ENCODE peak calls at places on chromosomes 16 and 17, in nine cellular contexts. O is stimulated activated CD4-positive, alpha-beta T cell treated with anti-CD3 and anti-CD28 coated beads, Interleukin-12 subunit alpha, Interleukin-12 subunit beta, amount 100 ng/mL, for 4 hours; Z is activated naive CD8-positive, alpha-beta T cell treated with anti-CD3 and anti-CD28 coated beads, Interleukin-2, amount 50 U/mL, for 24 hours; Q is substantia nigra; W is ELF-1; F is left lobe of liver; C is tibial artery; R is stromal cell of bone marrow; I is cardiac muscle cell. M is an unnamed sample.

GRCh38 chr16:55264949-55265348 is 59.1 kb upstream of the IRX6 start:
- DNase-seq in O (no peak), Z (no peak), Q (no peak), W (no peak), F (no peak), C (no peak), R (peak), I (no peak), M (no peak)

GRCh38 chr16:8763899-8764298 is 33.5 kb downstream of the TMEM186 start:
- DNase-seq in O (no peak), Z (no peak), Q (no peak), W (peak), F (no peak), C (no peak), R (no peak), I (no peak), M (no peak)

GRCh38 chr17:31677036-31677435 is 182.0 kb downstream of the COPRS start:
- DNase-seq in O (no peak), Z (no peak), Q (no peak), W (no peak), F (peak), C (no peak), R (no peak), I (no peak), M (no peak)

GRCh38 chr17:74917430-74917829 is 5.6 kb downstream of the USH1G start:
- DNase-seq in O (no peak), Z (no peak), Q (no peak), W (no peak), F (no peak), C (no peak), R (no peak), I (no peak), M (no peak)

GRCh38 chr17:47649972-47650524 is 329 bp downstream of the KPNB1 start:
- DNase-seq in O (no peak), Z (no peak), Q (peak), W (no peak), F (peak), C (no peak), R (no peak), I (no peak), M (no peak)

GRCh38 chr17:19260958-19261357 is 23.8 kb downstream of the EPN2 start:
- DNase-seq in O (no peak), Z (no peak), Q (no peak), W (no peak), F (no peak), C (no peak), R (no peak), I (no peak), M (no peak)

GRCh38 chr17:73496232-73496631 is 148.0 kb downstream of the SDK2 start:
- DNase-seq in O (no peak), Z (no peak), Q (no peak), W (no peak), F (no peak), C (no peak), R (no peak), I (no peak), M (no peak)

GRCh38 chr16:67504190-67505021 is 21.1 kb upstream of the AGRP start:
- DNase-seq in O (no peak), Z (peak), Q (no peak), W (no peak), F (no peak), C (peak), R (no peak), I (no peak), M (no peak)

GRCh38 chr16:88595101-88595500 is 24.9 kb downstream of the ZC3H18 start:
- DNase-seq in O (no peak), Z (no peak), Q (no peak), W (no peak), F (no peak), C (no peak), R (no peak), I (no peak), M (no peak)

GRCh38 chr17:78993241-78993956 is 13.7 kb upstream of the LGALS3BP start:
- DNase-seq in O (peak), Z (peak), Q (no peak), W (peak), F (peak), C (peak), R (no peak), I (peak), M (no peak)

GRCh38 chr16:81073560-81074330 is 3.3 kb downstream of the C16orf46 start:
- DNase-seq in O (no peak), Z (no peak), Q (no peak), W (peak), F (no peak), C (no peak), R (no peak), I (no peak), M (no peak)

GRCh38 chr17:50181601-50182345 is 16.0 kb downstream of the SGCA start:
- DNase-seq in O (no peak), Z (no peak), Q (no peak), W (no peak), F (no peak), C (no peak), R (no peak), I (peak), M (no peak)

M was measured in GM04503.